ENCODE peak calls at places on chromosomes 12 and 14, in nine cellular contexts. K, H, W, Q, P, E, O, Y and G are unnamed samples.

GRCh38 chr12:52259850-52260249 is 14.6 kb upstream of the KRT86 start:
- DNase-seq in K (peak), H (peak), W (no peak), Q (no peak), P (no peak), E (no peak), O (no peak), Y (no peak), G (peak)

GRCh38 chr12:100163416-100164152 is 20.9 kb upstream of the BLTP3B start:
- DNase-seq in K (peak), H (peak), W (peak), Q (peak), P (peak), E (peak), O (peak), Y (peak), G (peak)

GRCh38 chr12:50986961-50987737 is 34.8 kb downstream of the HIGD1C start:
- DNase-seq in K (peak), H (peak), W (peak), Q (no peak), P (peak), E (peak), O (peak), Y (peak), G (peak)

GRCh38 chr12:47397664-47398281 is 308.1 kb downstream of the RPAP3 start:
- DNase-seq in K (peak), H (peak), W (peak), Q (no peak), P (peak), E (no peak), O (peak), Y (peak), G (peak)

GRCh38 chr12:104964167-104964566 is 6.1 kb upstream of the SLC41A2 start:
- DNase-seq in K (no peak), H (no peak), W (no peak), Q (no peak), P (no peak), E (no peak), O (no peak), Y (no peak), G (no peak)

GRCh38 chr14:68790656-68791077 is 2.2 kb downstream of the ZFP36L1 start:
- DNase-seq in K (no peak), H (no peak), W (no peak), Q (no peak), P (peak), E (peak), O (no peak), Y (no peak), G (no peak)

GRCh38 chr14:33404964-33405574 is 466.4 kb downstream of the NPAS3 start:
- DNase-seq in K (no peak), H (no peak), W (no peak), Q (no peak), P (no peak), E (no peak), O (no peak), Y (no peak), G (no peak)

GRCh38 chr14:23356036-23356435 is 3.3 kb upstream of the SLC22A17 start:
- DNase-seq in K (no peak), H (no peak), W (no peak), Q (no peak), P (no peak), E (no peak), O (no peak), Y (no peak), G (no peak)

GRCh38 chr14:21997300-21997699 is 323.7 kb upstream of the OR4E1 start:
- DNase-seq in K (no peak), H (peak), W (no peak), Q (no peak), P (peak), E (no peak), O (peak), Y (no peak), G (peak)

GRCh38 chr14:65213316-65213715 is 111.0 kb upstream of the MAX start:
- DNase-seq in K (no peak), H (no peak), W (peak), Q (no peak), P (no peak), E (no peak), O (no peak), Y (no peak), G (no peak)

GRCh38 chr14:59251811-59252771 is 63.6 kb downstream of the DAAM1 start:
- DNase-seq in K (no peak), H (no peak), W (peak), Q (no peak), P (no peak), E (no peak), O (peak), Y (no peak), G (no peak)